ENCODE peak calls at places on chromosome X, in five cellular contexts. I is EL; W is lower lobe of right lung; H is adrenal gland; E is activated CD4-positive, alpha-beta T cell treated with anti-CD3 and anti-CD28 coated beads, Interleukin-2, amount 10 ng/mL, durations not matched to agents 7 days and 5 days. F is an unnamed sample.

GRCh38 chrX:20802036-20802435 is 535.3 kb upstream of the RPS6KA3 start:
- DNase-seq in E (no peak), H (no peak), W (no peak), I (no peak), F (no peak)

GRCh38 chrX:2469196-2469685 is 31.5 kb downstream of the DHRSX start:
- DNase-seq in I (no peak), H (no peak), E (no peak), W (peak), F (no peak)

GRCh38 chrX:118975831-118976598 is 1.6 kb downstream of the LONRF3 start:
- DNase-seq in H (peak), E (peak), W (peak), I (peak), F (peak)

GRCh38 chrX:107744868-107745267 is 30.7 kb downstream of the TSC22D3 start:
- DNase-seq in H (no peak), E (no peak), W (no peak), I (no peak), F (no peak)

GRCh38 chrX:31590581-31591113 is 518.8 kb upstream of the FTHL17 start:
- DNase-seq in E (no peak), W (no peak), H (no peak), I (peak), F (peak)

GRCh38 chrX:118554511-118554910 is 58.9 kb downstream of the DOCK11 start:
- DNase-seq in I (no peak), W (no peak), E (no peak), H (no peak), F (no peak)

GRCh38 chrX:134177527-134177926 is 59.5 kb upstream of the CCDC160 start:
- DNase-seq in H (no peak), W (no peak), I (no peak), E (no peak), F (no peak)

GRCh38 chrX:68921937-68922456 is 93.2 kb downstream of the EFNB1 start:
- DNase-seq in W (no peak), E (no peak), H (no peak), I (no peak), F (no peak)

GRCh38 chrX:107448625-107449468 is 605 bp upstream of the FRMPD3 start:
- DNase-seq in H (peak), I (peak), E (no peak), W (no peak), F (no peak)

GRCh38 chrX:116872931-116873330 is 410.2 kb upstream of the CT83 start:
- DNase-seq in H (no peak), E (no peak), W (no peak), I (peak), F (peak)

GRCh38 chrX:38044682-38045081 is 38.3 kb downstream of the SYTL5 start:
- DNase-seq in E (no peak), H (no peak), I (no peak), W (no peak), F (no peak)

GRCh38 chrX:150088042-150088441 is 149.8 kb upstream of the EOLA2 start:
- DNase-seq in I (no peak), H (no peak), W (no peak), E (no peak), F (no peak)

GRCh38 chrX:41085883-41086626 is 810 bp downstream of the USP9X start:
- DNase-seq in W (peak), I (peak), E (peak), H (peak), F (peak)

F was measured in iris pigment epithelial cell.